ENCODE peak calls at places on chromosome 2, in five cellular contexts. Q, H, F, Z and A are unnamed samples.

GRCh38 chr2:231235217-231235616 is 36.8 kb downstream of the ARMC9 start:
- ATAC-seq in Q (no peak), H (no peak), F (no peak), Z (no peak), A (no peak)

GRCh38 chr2:200405599-200406298 is 99.3 kb downstream of the SPATS2L start:
- ATAC-seq in Q (peak; percentile 78), H (peak; percentile 87), F (peak; percentile 98), Z (peak; percentile 83), A (peak; percentile 50)

GRCh38 chr2:17539993-17540812 is at the start of gene VSNL1:
- ATAC-seq in Q (no peak), H (peak; percentile 69), F (peak; percentile 73), Z (peak; percentile 84), A (peak; percentile 73)

GRCh38 chr2:23688486-23689130 is 238.3 kb downstream of the ATAD2B start:
- ATAC-seq in Q (no peak), H (no peak), F (no peak), Z (no peak), A (no peak)

GRCh38 chr2:73203055-73203681 is 794 bp downstream of the NOTO start:
- ATAC-seq in Q (no peak), H (peak; percentile 30), F (peak; percentile 11), Z (peak; percentile 23), A (peak; percentile 25)

GRCh38 chr2:109601693-109602250 is 12.0 kb downstream of the SEPTIN10 start:
- ATAC-seq in Q (no peak), H (no peak), F (no peak), Z (no peak), A (no peak)

GRCh38 chr2:185978634-185979405 is 240.2 kb downstream of the FSIP2 start:
- ATAC-seq in Q (no peak), H (no peak), F (no peak), Z (no peak), A (no peak)

GRCh38 chr2:216956820-216957493 is 97.1 kb upstream of the TNP1 start:
- ATAC-seq in Q (no peak), H (peak; percentile 66), F (no peak), Z (peak; percentile 48), A (no peak)

GRCh38 chr2:8252997-8253694 is 428.7 kb upstream of the ID2 start:
- ATAC-seq in Q (peak; percentile 98), H (peak; percentile 82), F (no peak), Z (no peak), A (no peak)

GRCh38 chr2:100418563-100418962 is 1.1 kb upstream of the CHST10 start:
- ATAC-seq in Q (no peak), H (no peak), F (no peak), Z (no peak), A (no peak)

GRCh38 chr2:176126929-176127768 is 2.4 kb upstream of the HOXD8 start:
- ATAC-seq in Q (peak; percentile 49), H (no peak), F (no peak), Z (no peak), A (no peak)

GRCh38 chr2:24461685-24462084 is 29.4 kb upstream of the NCOA1 start:
- ATAC-seq in Q (peak; percentile 19), H (no peak), F (no peak), Z (no peak), A (no peak)

GRCh38 chr2:70939001-70939846 is 3.5 kb downstream of the ATP6V1B1 start:
- ATAC-seq in Q (no peak), H (no peak), F (no peak), Z (no peak), A (no peak)

GRCh38 chr2:55014962-55015939 is 35.0 kb downstream of the RTN4 start:
- ATAC-seq in Q (peak; percentile 49), H (peak; percentile 70), F (peak; percentile 98), Z (peak; percentile 84), A (peak; percentile 66)

GRCh38 chr2:165815299-165815698 is 21.3 kb upstream of the GALNT3 start:
- ATAC-seq in Q (peak; percentile 77), H (no peak), F (no peak), Z (no peak), A (no peak)

GRCh38 chr2:61368687-61369665 is 101.9 kb downstream of the USP34 start:
- ATAC-seq in Q (peak; percentile 81), H (no peak), F (no peak), Z (no peak), A (no peak)

GRCh38 chr2:231987088-231987788 is 25.7 kb downstream of the DIS3L2 start:
- ATAC-seq in Q (no peak), H (no peak), F (peak; percentile 93), Z (no peak), A (no peak)

GRCh38 chr2:47897191-47897955 is 8.9 kb downstream of the FBXO11 start:
- ATAC-seq in Q (peak; percentile 63), H (no peak), F (no peak), Z (no peak), A (no peak)

GRCh38 chr2:170514140-170514539 is 201.0 kb upstream of the SP5 start:
- ATAC-seq in Q (no peak), H (no peak), F (no peak), Z (no peak), A (no peak)

GRCh38 chr2:8028036-8028435 is 653.8 kb upstream of the ID2 start:
- ATAC-seq in Q (no peak), H (no peak), F (no peak), Z (peak; percentile 28), A (no peak)

GRCh38 chr2:176339208-176339607 is 70.0 kb downstream of the MTX2 start:
- ATAC-seq in Q (no peak), H (no peak), F (no peak), Z (no peak), A (no peak)

GRCh38 chr2:3669656-3670055 is 11.7 kb downstream of the ALLC start:
- ATAC-seq in Q (no peak), H (no peak), F (no peak), Z (no peak), A (no peak)

GRCh38 chr2:23270810-23271209 is 114.2 kb upstream of the KLHL29 start:
- ATAC-seq in Q (no peak), H (no peak), F (no peak), Z (no peak), A (no peak)

GRCh38 chr2:226873051-226873620 is 37.3 kb downstream of the RHBDD1 start:
- ATAC-seq in Q (peak; percentile 83), H (no peak), F (no peak), Z (no peak), A (no peak)

GRCh38 chr2:119475225-119475856 is 43.7 kb downstream of the TMEM37 start:
- ATAC-seq in Q (no peak), H (no peak), F (peak; percentile 17), Z (peak; percentile 42), A (no peak)

GRCh38 chr2:215431778-215432758 is 3.8 kb downstream of the FN1 start:
- ATAC-seq in Q (no peak), H (no peak), F (no peak), Z (no peak), A (no peak)

GRCh38 chr2:193966590-193966989 is 1690.4 kb upstream of the SLC39A10 start:
- ATAC-seq in Q (no peak), H (no peak), F (peak; percentile 43), Z (no peak), A (no peak)

GRCh38 chr2:151718796-151719195 is 15.5 kb downstream of the NEB start:
- ATAC-seq in Q (no peak), H (peak; percentile 87), F (no peak), Z (no peak), A (no peak)

GRCh38 chr2:29012211-29012681 is 31.1 kb downstream of the TOGARAM2 start:
- ATAC-seq in Q (peak; percentile 49), H (peak; percentile 64), F (no peak), Z (peak; percentile 65), A (peak; percentile 72)

DNA sequence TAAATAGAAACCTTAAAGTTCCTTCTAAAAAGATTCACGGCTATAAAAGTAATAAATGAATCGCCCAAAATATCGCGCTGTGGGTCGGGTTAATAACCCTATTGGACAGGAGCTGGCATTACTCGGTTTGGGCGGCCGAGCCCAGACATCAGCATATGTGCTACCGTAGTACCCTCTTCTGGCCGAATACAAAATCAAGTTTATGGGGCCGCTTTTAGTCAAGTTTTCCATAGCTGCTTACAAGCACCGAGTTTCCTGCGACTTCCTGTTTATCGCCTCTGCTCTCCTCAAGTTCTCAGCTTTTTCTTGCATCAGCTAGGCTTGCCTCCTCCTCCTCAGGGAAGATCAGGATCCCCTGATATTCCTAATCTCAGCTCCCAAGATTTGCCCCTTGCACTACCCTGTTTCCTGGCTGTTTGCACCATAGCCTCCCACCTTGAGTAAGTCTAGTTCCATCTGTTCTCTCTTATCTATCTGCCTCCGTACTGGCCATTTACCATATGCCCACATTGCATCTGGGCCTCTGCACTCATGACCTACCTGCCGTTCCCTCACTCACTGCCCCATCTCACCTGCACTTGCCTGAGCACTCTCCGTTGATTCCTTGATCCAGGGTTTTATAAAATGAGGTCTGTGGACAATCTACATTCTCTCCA is 56.1 kb downstream of the SLC35F5 start:
- ATAC-seq in Q (peak; percentile 93), H (no peak), F (peak; percentile 83), Z (peak; percentile 82), A (no peak)
- TF ChIP-seq CTCF in Q (peak; percentile 79), H (peak; percentile 11), F (peak; percentile 61), Z (peak; percentile 47), A (no peak)

GRCh38 chr2:239824051-239824694 is 201.0 kb downstream of the NDUFA10 start:
- ATAC-seq in Q (peak; percentile 21), H (no peak), F (peak; percentile 67), Z (no peak), A (no peak)
- TF ChIP-seq CTCF in Q (peak; percentile 12), H (no peak), F (peak; percentile 64), Z (no peak), A (no peak)

DNA sequence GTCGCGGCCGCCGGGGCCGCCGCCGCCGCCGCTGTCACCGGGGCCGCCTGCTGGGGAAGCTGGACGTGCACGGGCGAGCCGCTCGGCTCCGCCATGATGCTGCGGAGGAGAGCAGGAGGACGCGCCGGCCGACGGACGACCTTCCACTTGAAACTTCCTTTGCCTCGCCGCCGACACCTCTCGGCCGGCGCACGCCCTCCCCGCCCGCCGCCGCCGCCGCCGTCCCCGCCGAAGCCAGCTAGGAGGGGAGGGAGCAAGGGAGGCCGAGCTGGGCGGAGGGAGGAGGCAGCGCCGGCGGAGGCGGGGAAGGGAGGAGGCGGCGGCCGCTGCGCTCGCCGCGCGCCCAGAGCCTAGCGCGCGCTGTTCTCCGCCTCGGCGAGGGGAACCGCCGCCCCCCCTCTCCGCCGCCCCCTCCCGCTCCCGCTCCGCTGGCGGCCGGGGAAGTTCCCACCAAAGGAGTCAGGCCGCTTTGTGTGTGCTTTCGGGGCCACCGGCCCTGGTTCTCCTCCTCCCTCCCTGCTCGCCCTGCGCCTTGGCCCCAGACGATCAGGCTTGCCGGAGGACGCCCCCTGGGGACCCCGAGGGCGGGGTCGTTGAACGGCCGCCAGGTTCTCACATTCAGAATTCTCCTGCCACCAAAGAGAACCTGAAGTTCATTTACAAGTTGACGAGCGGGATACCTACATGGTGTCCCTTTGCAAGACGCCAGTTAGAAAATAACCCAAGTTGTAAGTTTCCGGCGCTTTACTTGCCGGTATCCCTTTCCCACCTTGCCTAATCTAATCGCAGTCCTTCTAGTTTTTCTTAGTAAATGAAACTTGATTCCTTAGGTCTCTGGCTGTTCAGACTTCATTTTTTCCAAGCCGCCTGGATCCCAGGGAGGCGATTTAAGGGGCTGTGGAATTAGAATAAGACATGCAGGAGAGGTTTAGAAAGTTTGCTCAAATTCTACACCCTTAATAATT is at the start of gene STK39:
- ATAC-seq in Q (peak; percentile 89), H (peak; percentile 80), F (peak; percentile 83), Z (peak; percentile 92), A (peak; percentile 90)
- TF ChIP-seq CTCF in Q (no peak), H (no peak), F (peak; percentile 76), Z (no peak), A (peak; percentile 4)

DNA sequence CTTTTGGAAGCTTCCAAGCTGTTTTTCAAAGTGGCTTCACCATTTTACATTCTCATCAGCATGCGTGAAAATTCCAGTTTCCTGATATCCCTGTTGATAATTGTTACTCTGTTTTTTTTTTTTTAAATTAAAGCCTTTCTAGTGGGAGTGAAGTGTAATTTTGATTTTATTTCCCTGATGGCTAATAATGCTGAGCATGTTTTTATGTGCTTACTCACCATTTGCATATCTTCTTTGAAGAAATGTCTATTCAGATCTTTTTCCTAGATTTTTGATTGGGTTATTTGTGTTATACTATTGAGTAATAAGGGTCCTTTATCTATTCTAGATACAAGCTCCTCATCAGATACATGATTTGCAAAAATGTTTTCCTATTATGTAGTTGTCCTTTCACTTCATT is 382.8 kb upstream of the HS6ST1 start:
- ATAC-seq in Q (no peak), H (no peak), F (no peak), Z (no peak), A (no peak)
- TF ChIP-seq CTCF in Q (no peak), H (no peak), F (no peak), Z (no peak), A (no peak)